ENCODE peak calls at places on chromosomes 11 and 22, in nine cellular contexts. T is GM20000, S is gastrocnemius medialis, Y is HFFc6, K is fibroblast of the aortic adventitia, N is neural progenitor cell, L is heart right ventricle, M is K562, V is upper lobe of right lung. B is an unnamed sample.

GRCh38 chr22:44580756-44581435 is 82.9 kb upstream of the RTL6 start:
- DNase-seq in N (no peak), T (no peak), V (peak), M (no peak), L (no peak), Y (no peak), K (no peak), S (no peak), B (no peak)

GRCh38 chr11:117535201-117535869 is 207.7 kb downstream of the CEP164 start:
- DNase-seq in K (no peak), V (no peak), Y (no peak), N (no peak), L (no peak), S (peak), M (no peak), T (no peak), B (no peak)

GRCh38 chr11:88280673-88281316 is 56.7 kb downstream of the CTSC start:
- DNase-seq in T (no peak), L (no peak), N (no peak), V (no peak), S (no peak), K (peak), Y (no peak), M (no peak), B (no peak)

GRCh38 chr11:94283678-94284077 is 20.7 kb upstream of the IZUMO1R start:
- DNase-seq in Y (no peak), T (no peak), S (no peak), K (peak), M (no peak), N (no peak), L (no peak), V (no peak), B (no peak)

GRCh38 chr11:134452026-134452848 is 40.2 kb upstream of the B3GAT1 start:
- DNase-seq in L (no peak), T (no peak), S (no peak), M (no peak), N (no peak), V (peak), Y (no peak), K (no peak), B (no peak)

GRCh38 chr11:60950024-60950423 is 2.0 kb downstream of the SLC15A3 start:
- DNase-seq in K (no peak), N (no peak), S (no peak), M (no peak), T (no peak), V (no peak), Y (no peak), L (no peak), B (no peak)

GRCh38 chr11:134126197-134126822 is 57.4 kb downstream of the JAM3 start:
- DNase-seq in L (no peak), N (no peak), S (no peak), M (no peak), V (no peak), K (peak), Y (peak), T (no peak), B (no peak)

GRCh38 chr11:30351061-30351460 is 28.2 kb downstream of the ARL14EP start:
- DNase-seq in Y (no peak), N (no peak), K (no peak), T (no peak), M (no peak), L (no peak), S (no peak), V (no peak), B (no peak)

GRCh38 chr11:120240866-120241265 is 926 bp downstream of the POU2F3 start:
- DNase-seq in N (no peak), V (no peak), K (no peak), S (no peak), Y (no peak), T (no peak), L (no peak), M (no peak), B (no peak)

GRCh38 chr11:31160504-31161422 is 208.8 kb downstream of the DCDC1 start:
- DNase-seq in N (peak), V (no peak), L (no peak), Y (no peak), M (peak), T (no peak), S (no peak), K (no peak), B (no peak)

GRCh38 chr11:131514062-131514461 is 143.6 kb downstream of the NTM start:
- DNase-seq in Y (no peak), S (no peak), K (no peak), L (no peak), V (no peak), N (no peak), T (no peak), M (no peak), B (no peak)

GRCh38 chr11:124591430-124591829 is 19.8 kb upstream of the PANX3 start:
- DNase-seq in Y (no peak), V (no peak), S (no peak), L (no peak), T (no peak), M (no peak), N (no peak), K (no peak), B (no peak)

GRCh38 chr22:28017558-28017820 is 98.4 kb upstream of the PITPNB start:
- DNase-seq in N (no peak), S (no peak), M (no peak), L (no peak), K (no peak), V (peak), Y (no peak), T (no peak), B (no peak)

GRCh38 chr11:45607995-45608394 is 57.4 kb downstream of the CHST1 start:
- DNase-seq in V (no peak), K (no peak), Y (no peak), M (no peak), N (no peak), L (peak), T (no peak), S (no peak), B (no peak)

GRCh38 chr11:58934945-58935513 is 4.3 kb upstream of the GLYATL1 start:
- DNase-seq in N (no peak), T (no peak), L (no peak), V (no peak), K (no peak), M (no peak), Y (no peak), S (no peak), B (no peak)

GRCh38 chr22:25496396-25497064 is 67.9 kb upstream of the GRK3 start:
- DNase-seq in M (no peak), L (no peak), T (no peak), K (no peak), N (no peak), S (no peak), Y (no peak), V (no peak), B (no peak)

GRCh38 chr22:27637604-27638003 is 164.0 kb downstream of the MN1 start:
- DNase-seq in K (peak), T (no peak), Y (peak), M (no peak), N (no peak), S (no peak), L (no peak), V (no peak), B (no peak)

GRCh38 chr11:84261707-84262106 is 975.5 kb upstream of the CCDC90B start:
- DNase-seq in L (no peak), V (no peak), N (peak), S (no peak), M (no peak), T (no peak), K (no peak), Y (no peak), B (no peak)

GRCh38 chr11:128447233-128447632 is 140.1 kb downstream of the ETS1 start:
- DNase-seq in T (no peak), S (no peak), V (no peak), N (no peak), L (no peak), Y (no peak), K (no peak), M (no peak), B (no peak)

GRCh38 chr11:69425895-69426544 is 55.4 kb upstream of the LINC01488 start:
- DNase-seq in V (peak), Y (no peak), M (no peak), L (no peak), S (no peak), N (no peak), K (no peak), T (no peak), B (no peak)

GRCh38 chr11:12602421-12602820 is 71.8 kb upstream of the TEAD1 start:
- DNase-seq in M (peak), L (no peak), V (no peak), K (peak), T (no peak), Y (no peak), S (no peak), N (no peak), B (no peak)

GRCh38 chr11:56412396-56412795 is at the start of gene OR5AL1:
- DNase-seq in S (no peak), N (no peak), Y (no peak), T (no peak), L (no peak), V (no peak), K (no peak), M (no peak), B (no peak)

GRCh38 chr11:58945663-58946062 is 6.4 kb downstream of the GLYATL1 start:
- DNase-seq in Y (no peak), T (no peak), L (no peak), M (no peak), N (no peak), K (no peak), V (no peak), S (no peak), B (no peak)

GRCh38 chr11:63549411-63549810 is 12.8 kb downstream of the PLAAT4 start:
- DNase-seq in T (no peak), M (no peak), Y (no peak), V (no peak), K (no peak), N (no peak), L (no peak), S (no peak), B (no peak)

GRCh38 chr11:21323617-21324016 is 654.2 kb downstream of the NELL1 start:
- DNase-seq in M (no peak), V (no peak), L (no peak), S (no peak), N (peak), Y (no peak), K (no peak), T (no peak), B (no peak)

GRCh38 chr22:42134033-42135020 is 3.7 kb upstream of the CYP2D6 start:
- DNase-seq in K (no peak), T (no peak), Y (no peak), V (no peak), L (no peak), N (no peak), M (no peak), S (no peak), B (no peak)

GRCh38 chr11:36065436-36065835 is 121.6 kb downstream of the LDLRAD3 start:
- DNase-seq in K (no peak), Y (peak), T (no peak), M (no peak), L (no peak), N (no peak), S (no peak), V (no peak), B (no peak)

GRCh38 chr11:68941324-68942089 is 37.8 kb downstream of the IGHMBP2 start:
- DNase-seq in V (no peak), T (no peak), M (no peak), Y (no peak), L (no peak), S (no peak), K (no peak), N (no peak), B (peak)

GRCh38 chr22:18057568-18058209 is 20.1 kb upstream of the PEX26 start:
- DNase-seq in T (peak), N (no peak), S (peak), Y (peak), K (peak), L (peak), V (peak), M (peak), B (peak)

GRCh38 chr11:114525682-114526081 is 34.0 kb downstream of the NXPE1 start:
- DNase-seq in K (no peak), N (no peak), S (no peak), M (no peak), T (no peak), Y (no peak), L (no peak), V (no peak), B (no peak)

GRCh38 chr11:61080986-61081590 is 21.2 kb upstream of the CD5 start:
- DNase-seq in K (no peak), Y (no peak), L (no peak), T (no peak), N (no peak), V (no peak), M (peak), S (no peak), B (no peak)

GRCh38 chr11:40247023-40247422 is 1212.4 kb downstream of the LRRC4C start:
- DNase-seq in V (no peak), T (no peak), M (no peak), L (no peak), N (peak), K (no peak), S (no peak), Y (no peak), B (no peak)

GRCh38 chr11:42065199-42065598 is 605.7 kb upstream of the LRRC4C start:
- DNase-seq in Y (no peak), N (no peak), T (no peak), K (no peak), L (no peak), M (no peak), S (no peak), V (no peak), B (no peak)

GRCh38 chr11:75259711-75260110 is 19.1 kb downstream of the TPBGL start:
- DNase-seq in Y (no peak), V (peak), T (no peak), N (no peak), S (no peak), M (no peak), K (no peak), L (no peak), B (no peak)

GRCh38 chr11:8070417-8071101 is 10.5 kb upstream of the TUB start:
- DNase-seq in N (peak), L (no peak), M (peak), S (no peak), V (no peak), T (peak), K (peak), Y (peak), B (peak)
- TF ChIP-seq CTCF in N (peak), L (peak), M (peak), S (peak), V (peak), T (no peak), K (peak), Y (peak), B (no peak)

DNA sequence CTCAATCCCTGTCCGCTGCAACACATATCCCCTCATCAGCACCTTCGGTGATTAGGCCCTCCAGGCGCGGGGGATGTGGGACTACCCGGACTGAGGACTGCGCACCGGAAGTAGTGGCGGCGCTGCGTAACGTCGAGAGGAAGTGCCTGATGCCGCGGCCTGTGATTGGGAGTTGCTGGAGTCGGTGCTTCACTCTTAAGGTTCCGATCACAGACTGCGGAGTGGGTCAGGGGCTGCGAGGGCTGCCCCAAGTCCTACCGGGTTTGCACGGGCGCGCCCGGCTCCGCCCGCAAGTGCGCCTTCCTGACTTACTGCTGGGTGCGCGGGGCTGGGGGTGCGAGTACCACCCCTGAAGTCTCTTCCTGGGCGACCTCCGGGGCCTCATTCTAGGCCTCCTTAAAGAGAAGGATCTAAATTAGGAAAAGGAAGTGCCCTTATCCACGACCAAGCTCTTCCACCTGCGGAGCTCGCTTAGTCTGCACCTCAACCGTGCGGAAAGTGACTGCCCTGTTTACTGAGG is at the start of gene ALKBH3:
- DNase-seq in V (peak), M (peak), S (peak), N (peak), Y (peak), T (peak), L (peak), K (peak), B (peak)
- TF ChIP-seq CTCF in V (no peak), M (no peak), S (peak), N (no peak), Y (no peak), T (no peak), L (no peak), K (peak), B (no peak)

DNA sequence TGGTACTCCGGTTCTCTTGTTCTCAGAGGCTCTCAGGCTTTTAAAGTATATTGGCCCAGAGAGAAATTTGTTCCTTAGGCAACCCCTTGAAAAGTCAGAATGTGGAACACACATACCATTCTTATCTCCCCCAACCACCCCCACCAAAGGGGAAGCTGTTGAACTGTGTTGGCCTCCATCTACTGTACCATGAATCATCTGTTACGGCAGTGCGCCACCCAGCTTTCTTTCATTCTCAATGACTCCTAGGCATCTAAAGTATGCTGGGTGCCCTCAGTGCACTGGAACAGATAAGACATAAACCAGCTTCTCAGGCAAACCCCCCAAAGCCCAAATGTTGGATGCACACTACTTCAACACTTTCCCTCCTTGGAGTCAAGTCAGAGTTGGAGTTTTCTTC is 696.2 kb upstream of the TENM4 start:
- DNase-seq in S (no peak), Y (no peak), N (no peak), V (no peak), M (no peak), K (peak), T (no peak), L (no peak), B (no peak)
- TF ChIP-seq CTCF in S (no peak), Y (no peak), N (no peak), V (no peak), M (no peak), K (no peak), T (no peak), L (no peak), B (no peak)

GRCh38 chr11:66347425-66348276 is at the start of gene B4GAT1:
- DNase-seq in N (peak), V (peak), K (peak), S (peak), T (peak), Y (peak), M (peak), L (peak), B (peak)

GRCh38 chr11:66346476-66347424 is 679 bp downstream of the B4GAT1 start:
- DNase-seq in S (peak), Y (no peak), V (no peak), T (no peak), K (no peak), M (no peak), N (peak), L (no peak), B (no peak)

GRCh38 chr11:66343176-66343575 is 1.7 kb downstream of the BRMS1 start:
- DNase-seq in Y (no peak), T (no peak), N (no peak), S (no peak), K (no peak), L (no peak), M (no peak), V (peak), B (no peak)

GRCh38 chr11:66345316-66345649 is 379 bp upstream of the BRMS1 start:
- DNase-seq in K (no peak), Y (no peak), L (no peak), V (no peak), N (no peak), T (no peak), S (no peak), M (no peak), B (no peak)

DNA sequence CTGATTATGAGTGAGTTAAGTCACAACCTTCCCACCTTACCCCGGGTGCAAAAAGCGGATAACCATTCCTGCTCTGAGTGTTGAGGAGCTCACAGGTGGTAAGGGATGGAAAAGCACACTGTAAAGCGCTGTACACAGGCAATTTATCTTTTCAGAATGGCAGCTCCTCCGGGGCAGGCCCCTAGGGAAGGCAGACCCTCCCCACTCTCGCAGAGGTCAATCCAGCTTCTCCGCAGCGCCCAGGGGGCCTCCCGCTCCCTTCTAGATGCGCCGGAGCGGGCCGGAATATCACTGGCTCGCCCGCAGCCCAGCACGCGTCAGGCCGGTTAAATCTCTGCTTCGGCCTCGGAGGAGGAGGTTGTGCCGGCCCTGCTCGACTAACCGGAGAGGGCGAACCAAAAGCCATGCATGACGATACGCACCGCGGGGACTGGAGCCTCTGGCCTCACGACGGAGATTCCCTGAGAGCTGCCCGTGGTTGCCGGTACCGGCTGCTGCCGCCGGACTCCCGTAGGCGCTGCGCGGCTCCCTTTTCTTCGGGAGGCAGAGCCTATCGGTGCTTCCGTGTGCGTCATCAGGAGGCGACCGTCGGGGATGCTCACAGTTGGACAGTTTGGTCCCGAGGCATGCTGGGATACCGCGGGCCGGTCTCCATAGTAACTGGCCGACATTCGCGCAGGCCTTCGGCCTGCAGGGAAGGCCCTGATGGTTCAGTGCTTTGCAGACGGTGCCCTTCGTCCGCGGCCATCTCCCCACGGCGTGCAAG is at the start of gene BRMS1:
- DNase-seq in N (peak), V (peak), S (peak), L (peak), M (peak), Y (peak), T (peak), K (peak), B (peak)
- TF ChIP-seq CTCF in N (peak), V (peak), S (peak), L (peak), M (peak), Y (peak), T (no peak), K (peak), B (no peak)

GRCh38 chr11:91396243-91397133 is 828.1 kb upstream of the FAT3 start:
- DNase-seq in T (no peak), N (no peak), L (no peak), S (no peak), K (no peak), V (no peak), M (no peak), Y (no peak), B (no peak)

GRCh38 chr11:91397134-91397468 is 827.5 kb upstream of the FAT3 start:
- DNase-seq in T (no peak), S (no peak), L (no peak), K (no peak), Y (no peak), M (no peak), N (no peak), V (no peak), B (no peak)

GRCh38 chr11:91394718-91395414 is 829.8 kb upstream of the FAT3 start:
- DNase-seq in M (no peak), K (no peak), T (no peak), S (no peak), N (no peak), Y (no peak), L (no peak), V (no peak), B (no peak)

DNA sequence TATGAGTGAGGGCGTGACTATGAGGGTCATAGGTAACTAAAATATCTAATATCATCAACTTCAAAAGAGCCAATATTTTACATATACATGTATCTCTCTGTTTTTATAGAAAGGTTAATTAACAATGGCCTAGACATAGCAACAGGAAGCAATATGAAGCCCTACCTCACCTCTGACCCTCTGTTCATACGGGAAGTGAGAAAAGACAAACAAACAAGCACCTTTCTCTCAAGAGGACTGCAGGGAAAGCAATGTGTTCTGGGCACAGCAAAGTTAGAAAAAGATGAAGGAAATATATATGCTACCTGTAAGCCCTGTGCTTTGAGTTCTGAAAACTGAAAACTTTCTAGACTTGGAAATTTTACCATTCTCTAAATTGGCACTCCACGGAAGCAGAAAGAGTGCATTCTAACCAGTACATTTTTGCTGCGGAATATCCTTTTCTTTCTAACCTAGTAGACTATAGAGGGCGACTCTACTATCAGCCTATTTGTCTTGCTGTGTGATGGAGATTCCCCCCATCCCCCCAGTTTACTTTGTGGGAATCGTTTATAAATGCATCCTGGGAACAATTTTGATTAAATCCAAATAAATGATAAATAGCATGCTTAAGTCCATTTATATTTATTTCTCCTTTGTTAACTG is 830.4 kb upstream of the FAT3 start:
- DNase-seq in N (no peak), Y (no peak), K (no peak), S (no peak), V (no peak), M (no peak), T (no peak), L (no peak), B (no peak)
- TF ChIP-seq CTCF in N (no peak), Y (no peak), K (no peak), S (no peak), V (no peak), M (no peak), T (no peak), L (no peak), B (no peak)